ENCODE peak calls at places on chromosomes 4 and X, in four cellular contexts. R is PC-3, J is uterus, Q is endothelial cell. D is an unnamed sample.

GRCh38 chr4:109848501-109848900 is 594 bp downstream of the LRIT3 start:
- DNase-seq in R (no peak), J (no peak), Q (no peak), D (no peak)

GRCh38 chr4:113978561-113979156 is 788 bp downstream of the ARSJ start:
- DNase-seq in R (peak), J (peak), Q (peak), D (no peak)

GRCh38 chrX:34288782-34289181 is 156.7 kb upstream of the FAM47A start:
- DNase-seq in R (peak), J (no peak), Q (no peak), D (no peak)

GRCh38 chr4:173461170-173461569 is 62.3 kb upstream of the SCRG1 start:
- DNase-seq in R (peak), J (no peak), Q (no peak), D (no peak)

GRCh38 chrX:84186603-84187358 is 1.2 kb downstream of the RPS6KA6 start:
- DNase-seq in R (peak), J (no peak), Q (peak), D (no peak)

GRCh38 chr4:145538636-145539035 is 57.0 kb downstream of the SMAD1 start:
- DNase-seq in R (no peak), J (no peak), Q (no peak), D (no peak)

GRCh38 chrX:125507119-125507518 is 187.4 kb downstream of the TEX13C start:
- DNase-seq in R (peak), J (no peak), Q (no peak), D (no peak)

GRCh38 chrX:73823473-73824004 is 260.5 kb downstream of the CHIC1 start:
- DNase-seq in R (no peak), J (no peak), Q (no peak), D (no peak)

GRCh38 chrX:40266490-40267333 is 169.0 kb upstream of the BCOR start:
- DNase-seq in R (peak), J (peak), Q (peak), D (peak)

GRCh38 chr4:124337874-124338273 is 374.7 kb downstream of the ANKRD50 start:
- DNase-seq in R (no peak), J (no peak), Q (no peak), D (no peak)

GRCh38 chr4:84579410-84579791 is 3.5 kb upstream of the CDS1 start:
- DNase-seq in R (no peak), J (no peak), Q (no peak), D (no peak)

GRCh38 chr4:35548921-35549320 is 695.4 kb downstream of the ARAP2 start:
- DNase-seq in R (no peak), J (no peak), Q (no peak), D (peak)

GRCh38 chr4:10605746-10606482 is 78.7 kb downstream of the CLNK start:
- DNase-seq in R (peak), J (no peak), Q (no peak), D (no peak)

GRCh38 chr4:35963969-35964515 is 280.3 kb downstream of the ARAP2 start:
- DNase-seq in R (no peak), J (no peak), Q (no peak), D (no peak)

GRCh38 chr4:4868506-4869379 is 9.3 kb downstream of the MSX1 start:
- DNase-seq in R (no peak), J (no peak), Q (no peak), D (no peak)

GRCh38 chr4:141645611-141646340 is 9.4 kb downstream of the IL15 start:
- DNase-seq in R (peak), J (no peak), Q (no peak), D (no peak)

DNA sequence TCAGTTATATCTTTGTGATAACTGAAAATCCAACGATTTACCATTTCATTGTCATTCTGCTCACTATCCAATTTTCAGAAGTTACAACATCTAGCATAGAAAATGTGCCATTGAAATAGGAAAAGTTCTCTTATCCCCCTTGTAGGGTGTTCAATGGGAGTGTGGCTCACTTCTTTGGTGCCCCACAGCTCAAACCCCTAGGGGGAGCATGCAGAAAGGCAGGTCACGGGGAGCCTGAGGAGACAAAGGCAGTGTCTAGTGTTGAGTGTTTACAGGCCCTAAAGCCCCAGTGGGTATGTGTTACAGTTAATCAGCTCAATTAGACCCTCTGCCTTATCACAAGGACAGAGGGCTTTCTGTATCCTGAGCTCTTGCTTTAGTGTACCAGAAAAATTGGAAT is 243.4 kb upstream of the GRID2 start:
- DNase-seq in R (no peak), J (no peak), Q (no peak), D (no peak)
- TF ChIP-seq CTCF in R (no peak), J (no peak), Q (no peak), D (no peak)

GRCh38 chr4:140630246-140630645 is 61.5 kb upstream of the UCP1 start:
- DNase-seq in R (no peak), J (no peak), Q (no peak), D (no peak)

GRCh38 chr4:140622333-140622958 is 53.7 kb upstream of the UCP1 start:
- DNase-seq in R (no peak), J (no peak), Q (no peak), D (no peak)

GRCh38 chr4:140621161-140621560 is 52.4 kb upstream of the UCP1 start:
- DNase-seq in R (no peak), J (no peak), Q (no peak), D (no peak)

GRCh38 chr4:140628016-140628415 is 59.3 kb upstream of the UCP1 start:
- DNase-seq in R (peak), J (no peak), Q (no peak), D (no peak)

GRCh38 chr4:140626982-140627381 is 58.2 kb upstream of the UCP1 start:
- DNase-seq in R (peak), J (no peak), Q (no peak), D (no peak)
- TF ChIP-seq CTCF in R (peak), J (no peak), Q (no peak), D (no peak)

GRCh38 chr4:117134386-117134785 is 49.0 kb upstream of the TRAM1L1 start:
- DNase-seq in R (peak), J (no peak), Q (no peak), D (peak)
- TF ChIP-seq CTCF in R (peak), J (no peak), Q (peak), D (peak)

DNA sequence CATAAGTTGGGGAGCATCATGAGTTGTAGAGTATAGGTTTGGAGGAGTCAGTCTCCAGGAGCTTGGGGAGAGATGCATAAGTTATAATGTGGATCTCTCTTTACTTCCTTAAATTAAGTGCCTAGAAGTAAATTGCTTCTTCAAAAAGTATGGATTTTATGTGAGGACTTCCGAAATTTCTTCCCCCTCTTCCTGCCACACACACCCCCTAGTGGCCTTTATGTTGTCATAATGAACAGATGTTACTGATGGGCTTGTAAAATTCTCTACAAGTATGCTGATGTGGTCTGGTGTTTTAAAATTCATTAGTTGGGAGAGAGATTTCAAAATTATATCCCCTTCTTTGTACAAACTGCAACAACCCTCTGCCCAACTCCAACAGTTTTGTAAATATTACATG is 2.3 kb upstream of the METTL14 start:
- DNase-seq in R (peak), J (no peak), Q (no peak), D (no peak)
- TF ChIP-seq CTCF in R (peak), J (peak), Q (peak), D (no peak)

GRCh38 chrX:9368262-9368661 is 96.6 kb upstream of the TBL1X start:
- DNase-seq in R (no peak), J (no peak), Q (no peak), D (no peak)

GRCh38 chrX:9372866-9373265 is 92.0 kb upstream of the TBL1X start:
- DNase-seq in R (no peak), J (no peak), Q (no peak), D (no peak)

GRCh38 chrX:9369802-9370291 is 95.0 kb upstream of the TBL1X start:
- DNase-seq in R (no peak), J (no peak), Q (no peak), D (no peak)

GRCh38 chrX:9373789-9374188 is 91.1 kb upstream of the TBL1X start:
- DNase-seq in R (no peak), J (no peak), Q (no peak), D (no peak)

GRCh38 chrX:9370888-9371287 is 94.0 kb upstream of the TBL1X start:
- DNase-seq in R (no peak), J (no peak), Q (no peak), D (no peak)
- TF ChIP-seq CTCF in R (no peak), J (no peak), Q (no peak), D (no peak)

GRCh38 chr4:24914460-24914859 is 1.6 kb upstream of the CCDC149 start:
- DNase-seq in R (no peak), J (no peak), Q (no peak), D (no peak)

GRCh38 chr4:24913099-24913445 is 230 bp upstream of the CCDC149 start:
- DNase-seq in R (no peak), J (peak), Q (no peak), D (no peak)

GRCh38 chr4:24910504-24910903 is 2.3 kb downstream of the CCDC149 start:
- DNase-seq in R (no peak), J (no peak), Q (no peak), D (no peak)

GRCh38 chr4:24915121-24915922 is 2.5 kb upstream of the CCDC149 start:
- DNase-seq in R (peak), J (no peak), Q (no peak), D (no peak)

DNA sequence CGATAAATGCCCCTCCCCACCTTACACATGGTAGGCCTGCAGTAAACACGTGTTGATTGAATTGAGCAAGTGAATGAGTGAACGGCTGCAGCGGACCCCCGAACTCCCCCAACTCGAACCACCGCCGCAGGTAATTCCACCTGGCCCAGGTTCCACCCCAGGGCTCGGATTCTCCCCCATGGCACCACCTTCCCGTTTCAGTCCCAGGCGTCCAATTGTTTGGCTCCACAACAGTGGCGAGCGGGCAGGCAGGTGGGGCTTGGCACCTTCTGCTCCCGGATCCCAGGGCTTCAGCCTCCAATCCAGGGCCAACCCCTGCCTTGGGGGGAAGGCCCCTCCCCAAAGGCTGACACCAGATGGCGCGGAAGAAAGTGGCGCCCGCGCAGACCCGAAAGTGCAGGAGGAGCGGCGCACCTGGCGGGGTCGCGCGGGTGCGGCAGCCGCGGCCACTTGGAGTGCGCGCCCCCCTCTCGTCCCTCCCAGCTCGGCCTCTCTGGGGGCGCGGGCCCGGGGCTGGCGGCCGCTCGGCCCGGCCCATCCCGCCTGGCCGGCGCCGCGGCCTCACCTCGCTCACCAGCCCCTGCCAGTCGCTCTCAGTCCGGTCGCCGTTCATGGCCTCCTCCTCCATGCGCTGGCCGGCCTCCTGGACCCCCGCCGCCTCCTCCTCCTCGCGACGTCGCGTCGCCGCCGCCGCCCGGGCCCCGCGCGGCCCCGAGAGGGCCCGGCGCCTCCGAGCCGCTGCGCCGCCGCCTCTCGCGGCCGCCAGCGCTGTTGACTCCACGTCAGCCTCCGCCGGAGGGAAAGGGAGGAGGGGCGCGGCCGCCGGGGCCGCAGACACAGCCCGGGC is at the start of gene CCDC149:
- DNase-seq in R (peak), J (peak), Q (peak), D (peak)
- TF ChIP-seq CTCF in R (no peak), J (peak), Q (no peak), D (no peak)

GRCh38 chr4:59369228-59369627 is 1830.9 kb upstream of the ADGRL3 start:
- DNase-seq in R (no peak), J (no peak), Q (no peak), D (no peak)

GRCh38 chr4:59374416-59374815 is 1825.7 kb upstream of the ADGRL3 start:
- DNase-seq in R (no peak), J (no peak), Q (no peak), D (no peak)
- TF ChIP-seq CTCF in R (peak), J (no peak), Q (no peak), D (no peak)